ENCODE peak calls at places on chromosomes 12 and 14, in seven cellular contexts. One of them, this sample, is unnamed.

GRCh38 chr14:100221419-100222218 is 17.3 kb upstream of the YY1 start:
- DNase-seq in HepG2: peak
- DNase-seq in GM12878: no peak
- DNase-seq in K562: peak
- DNase-seq in H1: no peak
- DNase-seq in HCT116: no peak
- DNase-seq in SK-N-SH: no peak
- DNase-seq in this sample: no peak

GRCh38 chr14:32075636-32076277 is 1.3 kb upstream of the ARHGAP5 start:
- DNase-seq in HepG2: peak
- DNase-seq in GM12878: no peak
- DNase-seq in H1: no peak
- DNase-seq in SK-N-SH: peak
- DNase-seq in HCT116: no peak
- DNase-seq in K562: peak
- DNase-seq in this sample: peak

GRCh38 chr12:64304571-64304970 is 82.5 kb upstream of the KICS2 start:
- DNase-seq in SK-N-SH: no peak
- DNase-seq in H1: no peak
- DNase-seq in GM12878: no peak
- DNase-seq in HepG2: no peak
- DNase-seq in HCT116: no peak
- DNase-seq in K562: no peak
- DNase-seq in this sample: no peak

GRCh38 chr14:64536488-64537245 is 3.9 kb upstream of the HSPA2 start:
- DNase-seq in HepG2: peak
- DNase-seq in H1: no peak
- DNase-seq in HCT116: no peak
- DNase-seq in K562: no peak
- DNase-seq in GM12878: no peak
- DNase-seq in SK-N-SH: no peak
- DNase-seq in this sample: no peak

GRCh38 chr14:101665478-101666078 is 95.9 kb upstream of the PPP2R5C start:
- DNase-seq in SK-N-SH: peak
- DNase-seq in HCT116: peak
- DNase-seq in H1: no peak
- DNase-seq in HepG2: peak
- DNase-seq in K562: peak
- DNase-seq in GM12878: no peak
- DNase-seq in this sample: peak

GRCh38 chr12:9276990-9277389 is 68.8 kb upstream of the PZP start:
- DNase-seq in H1: no peak
- DNase-seq in GM12878: no peak
- DNase-seq in HCT116: no peak
- DNase-seq in HepG2: no peak
- DNase-seq in SK-N-SH: no peak
- DNase-seq in K562: no peak
- DNase-seq in this sample: no peak

GRCh38 chr12:47990351-47991105 is 13.7 kb downstream of the COL2A1 start:
- DNase-seq in HCT116: no peak
- DNase-seq in HepG2: no peak
- DNase-seq in H1: no peak
- DNase-seq in GM12878: peak
- DNase-seq in K562: no peak
- DNase-seq in SK-N-SH: no peak
- DNase-seq in this sample: no peak

GRCh38 chr12:3628629-3629028 is 124.3 kb downstream of the CRACR2A start:
- DNase-seq in H1: no peak
- DNase-seq in HepG2: no peak
- DNase-seq in GM12878: no peak
- DNase-seq in SK-N-SH: peak
- DNase-seq in K562: no peak
- DNase-seq in HCT116: no peak
- DNase-seq in this sample: no peak

GRCh38 chr12:44716681-44717080 is 159.4 kb downstream of the NELL2 start:
- DNase-seq in H1: no peak
- DNase-seq in HCT116: no peak
- DNase-seq in K562: no peak
- DNase-seq in HepG2: no peak
- DNase-seq in GM12878: no peak
- DNase-seq in SK-N-SH: no peak
- DNase-seq in this sample: no peak

GRCh38 chr12:93079976-93080375 is 150.9 kb upstream of the EEA1 start:
- DNase-seq in HepG2: no peak
- DNase-seq in GM12878: no peak
- DNase-seq in SK-N-SH: no peak
- DNase-seq in H1: no peak
- DNase-seq in K562: no peak
- DNase-seq in HCT116: no peak
- DNase-seq in this sample: no peak

GRCh38 chr14:31970744-31971143 is 106.4 kb upstream of the ARHGAP5 start:
- DNase-seq in GM12878: no peak
- DNase-seq in SK-N-SH: no peak
- DNase-seq in K562: no peak
- DNase-seq in H1: no peak
- DNase-seq in HCT116: no peak
- DNase-seq in HepG2: no peak
- DNase-seq in this sample: no peak

GRCh38 chr12:52798671-52799497 is 3.0 kb upstream of the KRT3 start:
- DNase-seq in H1: no peak
- DNase-seq in K562: no peak
- DNase-seq in HepG2: no peak
- DNase-seq in HCT116: peak
- DNase-seq in GM12878: no peak
- DNase-seq in SK-N-SH: no peak
- DNase-seq in this sample: peak

GRCh38 chr14:74888164-74889158 is 6.7 kb downstream of the DLST start:
- DNase-seq in HCT116: peak
- DNase-seq in HepG2: no peak
- DNase-seq in K562: peak
- DNase-seq in GM12878: no peak
- DNase-seq in H1: no peak
- DNase-seq in SK-N-SH: no peak
- DNase-seq in this sample: no peak

GRCh38 chr12:104136577-104136976 is 1.4 kb downstream of the NFYB start:
- DNase-seq in SK-N-SH: no peak
- DNase-seq in HepG2: no peak
- DNase-seq in K562: no peak
- DNase-seq in HCT116: no peak
- DNase-seq in GM12878: no peak
- DNase-seq in H1: no peak
- DNase-seq in this sample: no peak
- TF ChIP-seq JUND in SK-N-SH: no peak
- TF ChIP-seq JUND in HepG2: no peak
- TF ChIP-seq JUND in K562: no peak
- TF ChIP-seq JUND in HCT116: no peak
- TF ChIP-seq JUND in GM12878: no peak
- TF ChIP-seq JUND in H1: no peak
- TF ChIP-seq JUND in this sample: no peak

GRCh38 chr14:70871863-70872677 is 35.2 kb upstream of the PCNX1 start:
- DNase-seq in HCT116: no peak
- DNase-seq in GM12878: no peak
- DNase-seq in K562: no peak
- DNase-seq in SK-N-SH: no peak
- DNase-seq in HepG2: no peak
- DNase-seq in H1: no peak
- DNase-seq in this sample: no peak
- TF ChIP-seq JUND in HCT116: no peak
- TF ChIP-seq JUND in GM12878: no peak
- TF ChIP-seq JUND in K562: no peak
- TF ChIP-seq JUND in SK-N-SH: no peak
- TF ChIP-seq JUND in HepG2: no peak
- TF ChIP-seq JUND in H1: no peak
- TF ChIP-seq JUND in this sample: no peak

GRCh38 chr14:50001999-50002925 is 109.4 kb downstream of the ARF6 start:
- DNase-seq in GM12878: peak
- DNase-seq in K562: no peak
- DNase-seq in HepG2: no peak
- DNase-seq in H1: no peak
- DNase-seq in SK-N-SH: no peak
- DNase-seq in HCT116: no peak
- DNase-seq in this sample: peak
- TF ChIP-seq JUND in GM12878: no peak
- TF ChIP-seq JUND in K562: no peak
- TF ChIP-seq JUND in HepG2: no peak
- TF ChIP-seq JUND in H1: no peak
- TF ChIP-seq JUND in SK-N-SH: no peak
- TF ChIP-seq JUND in HCT116: no peak
- TF ChIP-seq JUND in this sample: no peak

GRCh38 chr12:83958997-83959396 is 953.6 kb downstream of the SLC6A15 start:
- DNase-seq in SK-N-SH: no peak
- DNase-seq in H1: no peak
- DNase-seq in HCT116: no peak
- DNase-seq in K562: no peak
- DNase-seq in HepG2: no peak
- DNase-seq in GM12878: peak
- DNase-seq in this sample: no peak

GRCh38 chr12:83960767-83961166 is 951.8 kb downstream of the SLC6A15 start:
- DNase-seq in GM12878: no peak
- DNase-seq in K562: no peak
- DNase-seq in H1: no peak
- DNase-seq in HepG2: no peak
- DNase-seq in SK-N-SH: no peak
- DNase-seq in HCT116: no peak
- DNase-seq in this sample: no peak

GRCh38 chr12:83954071-83954789 is 958.4 kb downstream of the SLC6A15 start:
- DNase-seq in GM12878: no peak
- DNase-seq in HCT116: no peak
- DNase-seq in K562: no peak
- DNase-seq in H1: no peak
- DNase-seq in SK-N-SH: no peak
- DNase-seq in HepG2: no peak
- DNase-seq in this sample: no peak

GRCh38 chr12:83954939-83955601 is 957.5 kb downstream of the SLC6A15 start:
- DNase-seq in HepG2: no peak
- DNase-seq in H1: no peak
- DNase-seq in SK-N-SH: no peak
- DNase-seq in K562: no peak
- DNase-seq in HCT116: peak
- DNase-seq in GM12878: no peak
- DNase-seq in this sample: peak
- TF ChIP-seq JUND in HepG2: no peak
- TF ChIP-seq JUND in H1: no peak
- TF ChIP-seq JUND in SK-N-SH: no peak
- TF ChIP-seq JUND in K562: no peak
- TF ChIP-seq JUND in HCT116: no peak
- TF ChIP-seq JUND in GM12878: no peak
- TF ChIP-seq JUND in this sample: no peak

GRCh38 chr12:29238822-29239291 is 89.8 kb downstream of the FAR2 start:
- DNase-seq in GM12878: no peak
- DNase-seq in HCT116: no peak
- DNase-seq in H1: no peak
- DNase-seq in K562: no peak
- DNase-seq in HepG2: no peak
- DNase-seq in SK-N-SH: no peak
- DNase-seq in this sample: no peak

GRCh38 chr12:29241821-29242591 is 92.9 kb downstream of the FAR2 start:
- DNase-seq in GM12878: peak
- DNase-seq in H1: no peak
- DNase-seq in HCT116: peak
- DNase-seq in HepG2: peak
- DNase-seq in K562: no peak
- DNase-seq in SK-N-SH: peak
- DNase-seq in this sample: peak

GRCh38 chr12:29242921-29243431 is 93.9 kb downstream of the FAR2 start:
- DNase-seq in HepG2: no peak
- DNase-seq in K562: no peak
- DNase-seq in GM12878: no peak
- DNase-seq in SK-N-SH: peak
- DNase-seq in HCT116: no peak
- DNase-seq in H1: no peak
- DNase-seq in this sample: no peak

GRCh38 chr12:29240441-29240840 is 91.4 kb downstream of the FAR2 start:
- DNase-seq in HCT116: no peak
- DNase-seq in K562: no peak
- DNase-seq in SK-N-SH: no peak
- DNase-seq in HepG2: no peak
- DNase-seq in GM12878: no peak
- DNase-seq in H1: no peak
- DNase-seq in this sample: no peak

DNA sequence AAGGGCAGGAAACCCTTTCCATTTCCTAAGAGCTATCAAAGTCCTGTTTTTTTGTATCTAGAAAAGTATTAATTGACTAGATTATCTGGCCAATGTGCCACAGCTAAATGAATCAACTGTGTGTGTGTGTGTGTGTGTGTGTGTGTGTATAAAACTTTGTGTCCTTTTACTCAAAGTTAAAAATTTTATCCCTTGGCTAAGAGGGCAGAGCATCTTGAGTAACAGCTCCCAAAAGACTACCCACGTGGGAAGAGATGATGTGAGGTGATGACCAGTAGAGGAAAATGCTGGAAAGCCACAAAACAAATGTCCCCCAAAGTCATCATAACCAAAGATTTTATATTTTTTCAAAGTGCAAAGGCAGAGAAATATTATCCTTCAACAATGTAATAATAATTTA is 90.3 kb downstream of the FAR2 start:
- DNase-seq in HCT116: no peak
- DNase-seq in HepG2: no peak
- DNase-seq in K562: no peak
- DNase-seq in GM12878: no peak
- DNase-seq in SK-N-SH: no peak
- DNase-seq in H1: no peak
- DNase-seq in this sample: no peak
- TF ChIP-seq JUND in HCT116: no peak
- TF ChIP-seq JUND in HepG2: no peak
- TF ChIP-seq JUND in K562: no peak
- TF ChIP-seq JUND in GM12878: no peak
- TF ChIP-seq JUND in SK-N-SH: no peak
- TF ChIP-seq JUND in H1: no peak
- TF ChIP-seq JUND in this sample: no peak

GRCh38 chr14:106129274-106129673 is 602.9 kb downstream of the TMEM121 start:
- DNase-seq in GM12878: no peak
- DNase-seq in SK-N-SH: no peak
- DNase-seq in HCT116: no peak
- DNase-seq in HepG2: no peak
- DNase-seq in H1: no peak
- DNase-seq in K562: no peak
- DNase-seq in this sample: no peak
- TF ChIP-seq JUND in GM12878: no peak
- TF ChIP-seq JUND in SK-N-SH: no peak
- TF ChIP-seq JUND in HCT116: no peak
- TF ChIP-seq JUND in HepG2: no peak
- TF ChIP-seq JUND in H1: no peak
- TF ChIP-seq JUND in K562: no peak
- TF ChIP-seq JUND in this sample: no peak

DNA sequence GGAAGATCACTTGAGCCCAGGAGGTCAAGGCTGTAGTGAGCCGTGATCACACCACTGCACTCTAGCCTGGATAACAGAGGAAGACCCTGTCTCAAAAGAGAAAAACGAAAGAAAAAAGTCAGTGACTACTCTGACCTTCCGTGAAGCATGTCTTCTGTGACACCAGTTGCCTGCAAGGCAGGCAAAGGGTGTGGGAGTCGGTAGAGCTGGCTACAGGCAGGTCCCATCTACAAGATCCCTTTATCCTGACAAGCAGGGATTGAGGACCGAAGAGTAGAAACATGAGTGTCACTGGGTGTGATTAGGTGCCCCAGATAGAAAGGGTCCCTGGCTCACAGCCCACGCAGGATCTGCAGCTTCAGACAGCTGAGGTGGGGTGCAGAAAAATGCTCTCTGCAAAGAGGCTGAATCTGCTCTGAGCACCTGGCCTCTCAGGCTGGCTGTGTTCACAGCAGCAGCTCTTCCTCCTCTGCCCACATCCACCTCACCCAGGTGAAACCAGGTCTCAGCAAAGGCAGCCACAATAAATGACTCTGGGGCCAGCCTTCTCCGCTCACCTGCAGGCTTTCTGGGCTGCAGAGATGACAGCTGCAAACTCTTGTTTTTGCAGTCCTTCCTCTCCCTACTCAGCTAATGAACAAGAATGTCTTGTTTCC is 28.6 kb upstream of the HSP90B1 start:
- DNase-seq in H1: no peak
- DNase-seq in K562: no peak
- DNase-seq in SK-N-SH: no peak
- DNase-seq in HepG2: no peak
- DNase-seq in HCT116: no peak
- DNase-seq in GM12878: no peak
- DNase-seq in this sample: no peak
- TF ChIP-seq JUND in H1: no peak
- TF ChIP-seq JUND in K562: no peak
- TF ChIP-seq JUND in SK-N-SH: no peak
- TF ChIP-seq JUND in HepG2: no peak
- TF ChIP-seq JUND in HCT116: no peak
- TF ChIP-seq JUND in GM12878: no peak
- TF ChIP-seq JUND in this sample: no peak

This sample was measured in T47D.